ENCODE peak calls at places on chromosome 1, in ten cellular contexts. H is mesenchymal stem cell; V is stimulated activated CD4-positive, alpha-beta T cell treated with anti-CD3 and anti-CD28 coated beads, TNF-alpha, amount 100 ng/mL, for 24 hours; W is cerebellar cortex; S is cardiac muscle cell; B is G401; T is ELF-1; U is C1 segment of cervical spinal cord; C is astrocyte of the spinal cord; R is transverse colon. X is an unnamed sample.
A peak's percentile ranks its signal among the peaks of the same experiment; 100 is the strongest.

GRCh38 chr1:84892657-84893618 is at the start of gene LPAR3:
- DNase-seq in H (peak; percentile 28), V (no peak), W (no peak), S (peak; percentile 35), B (no peak), T (peak; percentile 81), U (no peak), C (no peak), R (peak; percentile 51), X (no peak)

GRCh38 chr1:166875302-166875733 is 746 bp downstream of the TADA1 start:
- DNase-seq in H (no peak), V (no peak), W (no peak), S (no peak), B (no peak), T (no peak), U (no peak), C (no peak), R (no peak), X (no peak)

GRCh38 chr1:117396636-117397035 is 29.4 kb downstream of the MAN1A2 start:
- DNase-seq in H (no peak), V (no peak), W (no peak), S (no peak), B (no peak), T (no peak), U (no peak), C (no peak), R (no peak), X (no peak)

GRCh38 chr1:166069390-166069789 is 97.4 kb downstream of the FAM78B start:
- DNase-seq in H (no peak), V (no peak), W (no peak), S (no peak), B (no peak), T (no peak), U (no peak), C (no peak), R (no peak), X (no peak)

GRCh38 chr1:199449221-199449620 is 578.3 kb upstream of the NR5A2 start:
- DNase-seq in H (no peak), V (no peak), W (no peak), S (peak; percentile 41), B (no peak), T (no peak), U (no peak), C (no peak), R (no peak), X (no peak)

GRCh38 chr1:221530791-221531190 is 211.1 kb downstream of the DUSP10 start:
- DNase-seq in H (no peak), V (no peak), W (no peak), S (no peak), B (no peak), T (no peak), U (no peak), C (no peak), R (no peak), X (no peak)

GRCh38 chr1:241638091-241638682 is 2.0 kb downstream of the CHML start:
- DNase-seq in H (no peak), V (no peak), W (no peak), S (no peak), B (no peak), T (no peak), U (no peak), C (no peak), R (no peak), X (no peak)

GRCh38 chr1:6273380-6273891 is 12.5 kb upstream of the GPR153 start:
- DNase-seq in H (peak; percentile 74), V (no peak), W (peak; percentile 56), S (peak; percentile 40), B (peak; percentile 64), T (peak; percentile 74), U (peak; percentile 12), C (peak; percentile 84), R (no peak), X (peak; percentile 80)

GRCh38 chr1:11289064-11289463 is 16.1 kb downstream of the UBIAD1 start:
- DNase-seq in H (no peak), V (no peak), W (no peak), S (no peak), B (no peak), T (no peak), U (no peak), C (no peak), R (no peak), X (no peak)

GRCh38 chr1:30374400-30375070 is 348.9 kb downstream of the MATN1 start:
- DNase-seq in H (no peak), V (no peak), W (no peak), S (no peak), B (no peak), T (no peak), U (no peak), C (no peak), R (no peak), X (no peak)

GRCh38 chr1:1757422-1758058 is 20.7 kb downstream of the NADK start:
- DNase-seq in H (no peak), V (no peak), W (no peak), S (no peak), B (no peak), T (no peak), U (no peak), C (no peak), R (no peak), X (no peak)

GRCh38 chr1:173663159-173663558 is 6.5 kb downstream of the ANKRD45 start:
- DNase-seq in H (no peak), V (no peak), W (no peak), S (no peak), B (no peak), T (no peak), U (no peak), C (no peak), R (no peak), X (no peak)

GRCh38 chr1:12166834-12167492 is at the start of gene TNFRSF1B:
- DNase-seq in H (peak; percentile 67), V (peak; percentile 48), W (no peak), S (peak; percentile 69), B (no peak), T (peak; percentile 79), U (no peak), C (no peak), R (peak; percentile 83), X (peak; percentile 51)

GRCh38 chr1:205003358-205004145 is 39.5 kb upstream of the CNTN2 start:
- DNase-seq in H (no peak), V (no peak), W (no peak), S (no peak), B (no peak), T (peak; percentile 80), U (no peak), C (no peak), R (no peak), X (no peak)

GRCh38 chr1:26694185-26694572 is 1.6 kb upstream of the ARID1A start:
- DNase-seq in H (peak; percentile 77), V (no peak), W (no peak), S (peak; percentile 45), B (no peak), T (peak; percentile 88), U (no peak), C (no peak), R (no peak), X (no peak)

GRCh38 chr1:225815526-225816178 is 5.7 kb downstream of the EPHX1 start:
- DNase-seq in H (no peak), V (no peak), W (no peak), S (no peak), B (no peak), T (no peak), U (no peak), C (no peak), R (no peak), X (no peak)

GRCh38 chr1:36239941-36240637 is 15.8 kb downstream of the THRAP3 start:
- DNase-seq in H (peak; percentile 48), V (no peak), W (no peak), S (peak; percentile 51), B (no peak), T (peak; percentile 54), U (no peak), C (peak; percentile 28), R (no peak), X (peak; percentile 21)

GRCh38 chr1:172254521-172255222 is 165.8 kb upstream of the C1orf105 start:
- DNase-seq in H (peak; percentile 94), V (no peak), W (no peak), S (peak; percentile 83), B (no peak), T (no peak), U (no peak), C (peak; percentile 95), R (no peak), X (no peak)

GRCh38 chr1:89908993-89909436 is 85.9 kb upstream of the ZNF326 start:
- DNase-seq in H (peak; percentile 92), V (no peak), W (no peak), S (peak; percentile 66), B (no peak), T (no peak), U (no peak), C (no peak), R (no peak), X (no peak)

GRCh38 chr1:198007687-198008627 is 90.8 kb downstream of the LHX9 start:
- DNase-seq in H (peak; percentile 9), V (no peak), W (no peak), S (peak; percentile 15), B (no peak), T (no peak), U (no peak), C (no peak), R (no peak), X (no peak)

X was measured in Ammon's horn.